ENCODE peak calls at places on chromosomes 7 and 10, in six cellular contexts. D is B cell; J is NCI-H2081 treated with DMSO at 0.1 percent for 48 hours; K is activated CD4-positive, alpha-beta T cell treated with anti-CD3 and anti-CD28 coated beads, Interleukin-2, amount 50 U/mL, for 4 hours; W is amniotic stem cell; A is natural killer cell treated with Interleukin-12 subunit alpha and Interleukin-12 subunit beta and Interleukin-15 and Interleukin-18, amount 100 ng/mL, for 72 hours. B is an unnamed sample.

GRCh38 chr7:80428161-80429054 is 83.5 kb downstream of the GNAT3 start:
- DNase-seq in D (no peak), J (peak; percentile 75), A (no peak), K (no peak), W (no peak), B (no peak)

GRCh38 chr10:96017227-96017687 is 26.1 kb upstream of the CCNJ start:
- DNase-seq in W (peak; percentile 15), K (peak; percentile 2), J (peak; percentile 32), D (peak; percentile 47), A (no peak), B (no peak)

GRCh38 chr7:106659963-106660861 is 746 bp downstream of the CCDC71L start:
- DNase-seq in K (peak; percentile 79), W (no peak), A (peak; percentile 86), J (peak; percentile 39), D (peak; percentile 91), B (peak; percentile 77)

GRCh38 chr10:98534046-98534445 is 87.3 kb upstream of the HPS1 start:
- DNase-seq in A (no peak), D (no peak), K (no peak), J (no peak), W (no peak), B (no peak)

GRCh38 chr7:131826960-131827359 is 270.5 kb upstream of the PODXL start:
- DNase-seq in W (no peak), D (no peak), J (no peak), A (no peak), K (no peak), B (no peak)

GRCh38 chr10:117461766-117462423 is 80.7 kb upstream of the EMX2 start:
- DNase-seq in D (no peak), K (no peak), A (no peak), W (no peak), J (no peak), B (no peak)

GRCh38 chr7:141588912-141589311 is 37.7 kb downstream of the AGK start:
- DNase-seq in D (no peak), W (no peak), J (no peak), K (no peak), A (no peak), B (no peak)

GRCh38 chr7:134627109-134627774 is 19.4 kb upstream of the BPGM start:
- DNase-seq in D (no peak), W (no peak), A (no peak), K (no peak), J (no peak), B (no peak)

GRCh38 chr10:29840516-29841276 is 205.9 kb upstream of the SVIL start:
- DNase-seq in W (no peak), A (no peak), J (no peak), K (no peak), D (no peak), B (no peak)

GRCh38 chr10:22737587-22737986 is 23.2 kb upstream of the PIP4K2A start:
- DNase-seq in W (no peak), D (no peak), K (no peak), A (no peak), J (no peak), B (no peak)

GRCh38 chr10:130999376-131000202 is 311.9 kb downstream of the TCERG1L start:
- DNase-seq in D (no peak), A (no peak), K (no peak), J (no peak), W (no peak), B (no peak)

GRCh38 chr7:144026203-144026883 is 22.4 kb upstream of the OR2A5 start:
- DNase-seq in D (no peak), J (no peak), K (no peak), A (no peak), W (no peak), B (no peak)

GRCh38 chr7:33719059-33719581 is 186.2 kb upstream of the BMPER start:
- DNase-seq in D (no peak), A (no peak), J (no peak), W (no peak), K (no peak), B (no peak)

GRCh38 chr10:55631071-55631654 is 729.9 kb downstream of the ZWINT start:
- DNase-seq in J (peak; percentile 10), W (no peak), D (no peak), A (no peak), K (no peak), B (no peak)

GRCh38 chr10:61747341-61747740 is 84.6 kb downstream of the CABCOCO1 start:
- DNase-seq in K (no peak), J (no peak), W (no peak), A (no peak), D (no peak), B (no peak)

GRCh38 chr10:100717166-100717565 is 28.2 kb upstream of the PAX2 start:
- DNase-seq in D (no peak), K (no peak), A (no peak), W (no peak), J (no peak), B (no peak)

GRCh38 chr10:70563230-70563629 is 39.3 kb downstream of the PRF1 start:
- DNase-seq in D (no peak), A (no peak), W (no peak), J (no peak), K (no peak), B (no peak)

GRCh38 chr10:30048768-30049507 is 10.4 kb downstream of the JCAD start:
- DNase-seq in K (no peak), A (peak; percentile 57), J (no peak), D (no peak), W (no peak), B (no peak)

GRCh38 chr10:132361581-132362101 is 29.6 kb downstream of the LRRC27 start:
- DNase-seq in D (no peak), J (no peak), A (no peak), W (no peak), K (no peak), B (no peak)

GRCh38 chr7:20785211-20786048 is 1.3 kb downstream of the SP8 start:
- DNase-seq in D (peak; percentile 50), K (no peak), A (no peak), W (no peak), J (no peak), B (no peak)

GRCh38 chr10:70977621-70978020 is 89.3 kb upstream of the PCBD1 start:
- DNase-seq in K (no peak), D (no peak), A (no peak), J (no peak), W (no peak), B (no peak)

GRCh38 chr10:123021517-123021916 is 12.7 kb downstream of the ACADSB start:
- DNase-seq in D (no peak), W (no peak), J (no peak), A (no peak), K (no peak), B (no peak)

GRCh38 chr10:43781480-43782361 is 133.0 kb upstream of the ZNF32 start:
- DNase-seq in A (peak; percentile 65), W (no peak), J (no peak), K (no peak), D (no peak), B (no peak)

GRCh38 chr10:6416892-6417512 is 163.1 kb downstream of the PRKCQ start:
- DNase-seq in A (no peak), D (peak; percentile 51), J (peak; percentile 8), W (peak; percentile 37), K (no peak), B (no peak)

GRCh38 chr10:124721295-124722052 is 22.7 kb downstream of the FAM53B start:
- DNase-seq in W (no peak), J (no peak), K (no peak), D (no peak), A (no peak), B (no peak)

GRCh38 chr10:26879744-26880143 is 19.0 kb upstream of the ABI1 start:
- DNase-seq in A (no peak), D (no peak), W (no peak), J (no peak), K (no peak), B (no peak)

GRCh38 chr7:73329861-73330581 is 2.1 kb downstream of the FKBP6 start:
- DNase-seq in K (no peak), J (no peak), A (no peak), W (no peak), D (no peak), B (no peak)

GRCh38 chr7:92115821-92116220 is 18.5 kb downstream of the CYP51A1 start:
- DNase-seq in J (no peak), K (no peak), D (no peak), W (no peak), A (no peak), B (no peak)

GRCh38 chr10:1209355-1209979 is 153.3 kb downstream of the WDR37 start:
- DNase-seq in J (no peak), W (no peak), D (no peak), K (no peak), A (no peak), B (no peak)

GRCh38 chr7:65892832-65893231 is 20.0 kb downstream of the VKORC1L1 start:
- DNase-seq in W (no peak), K (no peak), J (no peak), D (no peak), A (no peak), B (no peak)

GRCh38 chr10:28326516-28327493 is 23.9 kb upstream of the MPP7 start:
- DNase-seq in J (no peak), D (no peak), A (no peak), W (no peak), K (no peak), B (no peak)

GRCh38 chr7:26265061-26265460 is 26.6 kb upstream of the SNX10 start:
- DNase-seq in W (no peak), A (no peak), D (no peak), J (no peak), K (no peak), B (no peak)

GRCh38 chr10:35208536-35208935 is 81.9 kb downstream of the CREM start:
- DNase-seq in J (no peak), W (no peak), D (no peak), K (peak; percentile 18), A (peak; percentile 83), B (no peak)